ENCODE peak calls at places on chromosomes 4 and X, in eight cellular contexts. One of them, this sample, is unnamed.

GRCh38 chr4:138804705-138805104 is 210.9 kb upstream of the NOCT start:
- DNase-seq in tibial artery: no peak
- DNase-seq in heart right ventricle: no peak
- DNase-seq in fibroblast of the aortic adventitia: peak; percentile 11
- DNase-seq in HFF-Myc: no peak
- DNase-seq in kidney epithelial cell: no peak
- DNase-seq in colonic mucosa: no peak
- DNase-seq in left ventricle myocardium inferior: no peak
- DNase-seq in this sample: no peak

GRCh38 chr4:7793186-7793585 is 146.5 kb downstream of the AFAP1 start:
- DNase-seq in tibial artery: no peak
- DNase-seq in heart right ventricle: no peak
- DNase-seq in fibroblast of the aortic adventitia: no peak
- DNase-seq in HFF-Myc: no peak
- DNase-seq in kidney epithelial cell: no peak
- DNase-seq in colonic mucosa: no peak
- DNase-seq in left ventricle myocardium inferior: no peak
- DNase-seq in this sample: no peak

GRCh38 chr4:536351-536972 is 37.5 kb downstream of the PIGG start:
- DNase-seq in tibial artery: no peak
- DNase-seq in heart right ventricle: no peak
- DNase-seq in fibroblast of the aortic adventitia: no peak
- DNase-seq in HFF-Myc: no peak
- DNase-seq in kidney epithelial cell: no peak
- DNase-seq in colonic mucosa: no peak
- DNase-seq in left ventricle myocardium inferior: no peak
- DNase-seq in this sample: no peak

GRCh38 chr4:67393699-67394281 is 151.5 kb downstream of the CENPC start:
- DNase-seq in tibial artery: no peak
- DNase-seq in heart right ventricle: no peak
- DNase-seq in fibroblast of the aortic adventitia: peak; percentile 73
- DNase-seq in HFF-Myc: peak; percentile 16
- DNase-seq in kidney epithelial cell: no peak
- DNase-seq in colonic mucosa: no peak
- DNase-seq in left ventricle myocardium inferior: no peak
- DNase-seq in this sample: peak; percentile 7

GRCh38 chr4:128378668-128379067 is 91.1 kb upstream of the PGRMC2 start:
- DNase-seq in tibial artery: no peak
- DNase-seq in heart right ventricle: no peak
- DNase-seq in fibroblast of the aortic adventitia: no peak
- DNase-seq in HFF-Myc: no peak
- DNase-seq in kidney epithelial cell: no peak
- DNase-seq in colonic mucosa: no peak
- DNase-seq in left ventricle myocardium inferior: no peak
- DNase-seq in this sample: no peak

GRCh38 chr4:3116955-3117354 is 42.5 kb downstream of the HTT start:
- DNase-seq in tibial artery: no peak
- DNase-seq in heart right ventricle: no peak
- DNase-seq in fibroblast of the aortic adventitia: no peak
- DNase-seq in HFF-Myc: no peak
- DNase-seq in kidney epithelial cell: no peak
- DNase-seq in colonic mucosa: no peak
- DNase-seq in left ventricle myocardium inferior: no peak
- DNase-seq in this sample: no peak

GRCh38 chr4:5751073-5751917 is 40.3 kb downstream of the EVC start:
- DNase-seq in tibial artery: no peak
- DNase-seq in heart right ventricle: no peak
- DNase-seq in fibroblast of the aortic adventitia: peak; percentile 71
- DNase-seq in HFF-Myc: peak; percentile 31
- DNase-seq in kidney epithelial cell: peak; percentile 67
- DNase-seq in colonic mucosa: no peak
- DNase-seq in left ventricle myocardium inferior: no peak
- DNase-seq in this sample: peak; percentile 83

GRCh38 chrX:63922221-63922620 is 137.2 kb upstream of the ARHGEF9 start:
- DNase-seq in tibial artery: no peak
- DNase-seq in heart right ventricle: no peak
- DNase-seq in fibroblast of the aortic adventitia: peak; percentile 28
- DNase-seq in HFF-Myc: no peak
- DNase-seq in kidney epithelial cell: no peak
- DNase-seq in colonic mucosa: no peak
- DNase-seq in left ventricle myocardium inferior: no peak
- DNase-seq in this sample: no peak

GRCh38 chr4:109184421-109184956 is 118.0 kb downstream of the COL25A1 start:
- DNase-seq in tibial artery: no peak
- DNase-seq in heart right ventricle: peak; percentile 52
- DNase-seq in fibroblast of the aortic adventitia: peak; percentile 2
- DNase-seq in HFF-Myc: no peak
- DNase-seq in kidney epithelial cell: no peak
- DNase-seq in colonic mucosa: no peak
- DNase-seq in left ventricle myocardium inferior: peak; percentile 41
- DNase-seq in this sample: no peak

GRCh38 chr4:184583738-184584502 is 65.3 kb downstream of the CASP3 start:
- DNase-seq in tibial artery: no peak
- DNase-seq in heart right ventricle: no peak
- DNase-seq in fibroblast of the aortic adventitia: no peak
- DNase-seq in HFF-Myc: no peak
- DNase-seq in kidney epithelial cell: no peak
- DNase-seq in colonic mucosa: no peak
- DNase-seq in left ventricle myocardium inferior: no peak
- DNase-seq in this sample: no peak

GRCh38 chr4:128831526-128832252 is 22.2 kb downstream of the JADE1 start:
- DNase-seq in tibial artery: no peak
- DNase-seq in heart right ventricle: peak; percentile 11
- DNase-seq in fibroblast of the aortic adventitia: peak; percentile 51
- DNase-seq in HFF-Myc: no peak
- DNase-seq in kidney epithelial cell: no peak
- DNase-seq in colonic mucosa: no peak
- DNase-seq in left ventricle myocardium inferior: no peak
- DNase-seq in this sample: no peak

GRCh38 chr4:26937136-26937535 is 76.5 kb downstream of the STIM2 start:
- DNase-seq in tibial artery: no peak
- DNase-seq in heart right ventricle: no peak
- DNase-seq in fibroblast of the aortic adventitia: no peak
- DNase-seq in HFF-Myc: no peak
- DNase-seq in kidney epithelial cell: no peak
- DNase-seq in colonic mucosa: no peak
- DNase-seq in left ventricle myocardium inferior: no peak
- DNase-seq in this sample: no peak

GRCh38 chr4:169976951-169977350 is 49.2 kb downstream of the MFAP3L start:
- DNase-seq in tibial artery: no peak
- DNase-seq in heart right ventricle: no peak
- DNase-seq in fibroblast of the aortic adventitia: peak; percentile 13
- DNase-seq in HFF-Myc: no peak
- DNase-seq in kidney epithelial cell: no peak
- DNase-seq in colonic mucosa: no peak
- DNase-seq in left ventricle myocardium inferior: no peak
- DNase-seq in this sample: no peak

GRCh38 chr4:154642361-154642760 is 29.9 kb upstream of the FGG start:
- DNase-seq in tibial artery: no peak
- DNase-seq in heart right ventricle: no peak
- DNase-seq in fibroblast of the aortic adventitia: no peak
- DNase-seq in HFF-Myc: no peak
- DNase-seq in kidney epithelial cell: no peak
- DNase-seq in colonic mucosa: no peak
- DNase-seq in left ventricle myocardium inferior: no peak
- DNase-seq in this sample: no peak

GRCh38 chrX:112147206-112147605 is 64.6 kb upstream of the TRPC5 start:
- DNase-seq in tibial artery: no peak
- DNase-seq in heart right ventricle: no peak
- DNase-seq in fibroblast of the aortic adventitia: no peak
- DNase-seq in HFF-Myc: no peak
- DNase-seq in kidney epithelial cell: no peak
- DNase-seq in colonic mucosa: no peak
- DNase-seq in left ventricle myocardium inferior: no peak
- DNase-seq in this sample: no peak

GRCh38 chrX:88424541-88424940 is 322.5 kb upstream of the CPXCR1 start:
- DNase-seq in tibial artery: no peak
- DNase-seq in heart right ventricle: no peak
- DNase-seq in fibroblast of the aortic adventitia: no peak
- DNase-seq in HFF-Myc: no peak
- DNase-seq in kidney epithelial cell: no peak
- DNase-seq in colonic mucosa: no peak
- DNase-seq in left ventricle myocardium inferior: no peak
- DNase-seq in this sample: no peak

GRCh38 chrX:88424071-88424470 is 323.0 kb upstream of the CPXCR1 start:
- DNase-seq in tibial artery: no peak
- DNase-seq in heart right ventricle: no peak
- DNase-seq in fibroblast of the aortic adventitia: no peak
- DNase-seq in HFF-Myc: no peak
- DNase-seq in kidney epithelial cell: no peak
- DNase-seq in colonic mucosa: no peak
- DNase-seq in left ventricle myocardium inferior: no peak
- DNase-seq in this sample: no peak

DNA sequence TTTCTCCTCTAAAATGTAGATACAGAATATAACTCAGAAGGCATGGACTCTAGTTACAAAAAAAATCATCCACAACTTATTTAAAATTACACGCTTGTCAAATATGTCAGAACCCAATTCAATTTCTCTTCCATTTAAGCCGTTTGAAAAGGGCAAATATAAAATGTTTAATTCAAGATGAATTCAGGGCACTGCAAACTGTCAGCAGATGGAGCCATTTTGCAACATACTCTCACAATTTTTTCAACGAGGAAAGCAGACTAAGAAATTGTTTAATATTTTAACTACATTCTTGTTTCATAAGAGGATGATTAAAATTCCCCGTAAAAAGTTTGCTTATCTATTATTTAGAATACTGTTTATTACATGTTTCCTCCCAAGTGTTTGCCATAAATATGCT is 321.3 kb upstream of the CPXCR1 start:
- DNase-seq in tibial artery: no peak
- DNase-seq in heart right ventricle: no peak
- DNase-seq in fibroblast of the aortic adventitia: peak; percentile 1
- DNase-seq in HFF-Myc: no peak
- DNase-seq in kidney epithelial cell: no peak
- DNase-seq in colonic mucosa: no peak
- DNase-seq in left ventricle myocardium inferior: no peak
- DNase-seq in this sample: no peak
- TF ChIP-seq CTCF in tibial artery: no peak
- TF ChIP-seq CTCF in heart right ventricle: no peak
- TF ChIP-seq CTCF in fibroblast of the aortic adventitia: peak; percentile 16
- TF ChIP-seq CTCF in HFF-Myc: no peak
- TF ChIP-seq CTCF in kidney epithelial cell: no peak
- TF ChIP-seq CTCF in colonic mucosa: no peak
- TF ChIP-seq CTCF in left ventricle myocardium inferior: no peak
- TF ChIP-seq CTCF in this sample: no peak

GRCh38 chr4:60683953-60684352 is 516.2 kb upstream of the ADGRL3 start:
- DNase-seq in tibial artery: no peak
- DNase-seq in heart right ventricle: no peak
- DNase-seq in fibroblast of the aortic adventitia: peak; percentile 92
- DNase-seq in HFF-Myc: peak; percentile 7
- DNase-seq in kidney epithelial cell: no peak
- DNase-seq in colonic mucosa: no peak
- DNase-seq in left ventricle myocardium inferior: no peak
- DNase-seq in this sample: peak; percentile 68

GRCh38 chr4:60683357-60683756 is 516.8 kb upstream of the ADGRL3 start:
- DNase-seq in tibial artery: no peak
- DNase-seq in heart right ventricle: no peak
- DNase-seq in fibroblast of the aortic adventitia: peak; percentile 71
- DNase-seq in HFF-Myc: peak; percentile 6
- DNase-seq in kidney epithelial cell: peak; percentile 9
- DNase-seq in colonic mucosa: no peak
- DNase-seq in left ventricle myocardium inferior: no peak
- DNase-seq in this sample: peak; percentile 78

DNA sequence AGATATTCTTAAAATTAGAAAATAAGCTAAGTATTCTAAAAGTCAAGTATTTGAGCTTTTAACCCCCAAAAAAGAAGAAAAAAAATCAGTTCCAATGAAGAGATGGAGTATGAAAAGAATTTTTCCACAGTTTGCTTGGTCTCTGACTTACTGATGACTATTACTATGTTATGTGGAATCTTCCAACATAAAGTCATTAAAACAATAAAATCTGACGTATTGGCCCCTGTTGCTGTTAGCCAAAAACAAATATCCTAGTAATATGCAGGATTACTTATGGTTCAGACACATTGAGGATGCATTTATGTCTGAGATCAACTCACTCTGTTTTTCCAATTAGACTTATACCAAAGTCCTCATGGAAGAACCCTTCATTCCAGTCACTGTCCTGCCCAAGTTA is 517.2 kb upstream of the ADGRL3 start:
- DNase-seq in tibial artery: no peak
- DNase-seq in heart right ventricle: no peak
- DNase-seq in fibroblast of the aortic adventitia: peak; percentile 55
- DNase-seq in HFF-Myc: no peak
- DNase-seq in kidney epithelial cell: no peak
- DNase-seq in colonic mucosa: no peak
- DNase-seq in left ventricle myocardium inferior: no peak
- DNase-seq in this sample: peak; percentile 41
- H3K4me3 ChIP-seq in tibial artery: no peak overlapping the region
- H3K4me3 ChIP-seq in heart right ventricle: no peak overlapping the region
- H3K4me3 ChIP-seq in fibroblast of the aortic adventitia: no peak overlapping the region
- H3K4me3 ChIP-seq in HFF-Myc: no peak overlapping the region
- H3K4me3 ChIP-seq in kidney epithelial cell: no peak overlapping the region
- H3K4me3 ChIP-seq in colonic mucosa: no peak overlapping the region
- H3K4me3 ChIP-seq in left ventricle myocardium inferior: no peak overlapping the region
- H3K4me3 ChIP-seq in this sample: peak overlapping the region; percentile 21

GRCh38 chr4:23023121-23023520 is 330.4 kb downstream of the GBA3 start:
- DNase-seq in tibial artery: no peak
- DNase-seq in heart right ventricle: no peak
- DNase-seq in fibroblast of the aortic adventitia: no peak
- DNase-seq in HFF-Myc: no peak
- DNase-seq in kidney epithelial cell: no peak
- DNase-seq in colonic mucosa: no peak
- DNase-seq in left ventricle myocardium inferior: no peak
- DNase-seq in this sample: no peak

GRCh38 chr4:23023666-23024065 is 330.9 kb downstream of the GBA3 start:
- DNase-seq in tibial artery: no peak
- DNase-seq in heart right ventricle: no peak
- DNase-seq in fibroblast of the aortic adventitia: no peak
- DNase-seq in HFF-Myc: no peak
- DNase-seq in kidney epithelial cell: no peak
- DNase-seq in colonic mucosa: no peak
- DNase-seq in left ventricle myocardium inferior: no peak
- DNase-seq in this sample: no peak

GRCh38 chr4:23016981-23017380 is 324.2 kb downstream of the GBA3 start:
- DNase-seq in tibial artery: no peak
- DNase-seq in heart right ventricle: no peak
- DNase-seq in fibroblast of the aortic adventitia: no peak
- DNase-seq in HFF-Myc: no peak
- DNase-seq in kidney epithelial cell: no peak
- DNase-seq in colonic mucosa: no peak
- DNase-seq in left ventricle myocardium inferior: no peak
- DNase-seq in this sample: no peak

GRCh38 chr4:23021040-23021439 is 328.3 kb downstream of the GBA3 start:
- DNase-seq in tibial artery: no peak
- DNase-seq in heart right ventricle: no peak
- DNase-seq in fibroblast of the aortic adventitia: no peak
- DNase-seq in HFF-Myc: no peak
- DNase-seq in kidney epithelial cell: no peak
- DNase-seq in colonic mucosa: no peak
- DNase-seq in left ventricle myocardium inferior: no peak
- DNase-seq in this sample: no peak

GRCh38 chr4:23022032-23022431 is 329.3 kb downstream of the GBA3 start:
- DNase-seq in tibial artery: no peak
- DNase-seq in heart right ventricle: no peak
- DNase-seq in fibroblast of the aortic adventitia: peak; percentile 79
- DNase-seq in HFF-Myc: no peak
- DNase-seq in kidney epithelial cell: peak; percentile 69
- DNase-seq in colonic mucosa: no peak
- DNase-seq in left ventricle myocardium inferior: no peak
- DNase-seq in this sample: peak; percentile 75
- TF ChIP-seq CTCF in tibial artery: no peak
- TF ChIP-seq CTCF in heart right ventricle: no peak
- TF ChIP-seq CTCF in fibroblast of the aortic adventitia: peak; percentile 11
- TF ChIP-seq CTCF in HFF-Myc: no peak
- TF ChIP-seq CTCF in kidney epithelial cell: no peak
- TF ChIP-seq CTCF in colonic mucosa: no peak
- TF ChIP-seq CTCF in left ventricle myocardium inferior: no peak
- TF ChIP-seq CTCF in this sample: no peak

GRCh38 chr4:189301692-189302091 is 639.0 kb upstream of the FRG1 start:
- DNase-seq in tibial artery: no peak
- DNase-seq in heart right ventricle: no peak
- DNase-seq in fibroblast of the aortic adventitia: no peak
- DNase-seq in HFF-Myc: no peak
- DNase-seq in kidney epithelial cell: no peak
- DNase-seq in colonic mucosa: no peak
- DNase-seq in left ventricle myocardium inferior: no peak
- DNase-seq in this sample: no peak
- H3K4me3 ChIP-seq in tibial artery: no peak overlapping the region
- H3K4me3 ChIP-seq in heart right ventricle: no peak overlapping the region
- H3K4me3 ChIP-seq in fibroblast of the aortic adventitia: no peak overlapping the region
- H3K4me3 ChIP-seq in HFF-Myc: no peak overlapping the region
- H3K4me3 ChIP-seq in kidney epithelial cell: no peak overlapping the region
- H3K4me3 ChIP-seq in colonic mucosa: no peak overlapping the region
- H3K4me3 ChIP-seq in left ventricle myocardium inferior: no peak overlapping the region
- H3K4me3 ChIP-seq in this sample: no peak overlapping the region

This sample was measured in AG09309.